ENCODE peak calls at places on chromosomes 16 and 17, in seven cellular contexts. Y is neuronal stem cell, I is coronary artery, L is EL, C is HT1080, P is upper lobe of right lung, N is endothelial cell. W is an unnamed sample.

GRCh38 chr17:6446516-6447100 is 2.4 kb downstream of the PIMREG start:
- DNase-seq in Y (no peak), N (no peak), I (no peak), L (no peak), C (no peak), P (no peak), W (no peak)

GRCh38 chr16:69564845-69565610 is 738 bp upstream of the NFAT5 start:
- DNase-seq in Y (no peak), P (no peak), I (no peak), C (no peak), L (peak), N (no peak), W (no peak)

GRCh38 chr17:50837980-50838954 is 2.9 kb downstream of the WFIKKN2 start:
- DNase-seq in C (no peak), I (peak), Y (no peak), L (no peak), P (no peak), N (no peak), W (no peak)

GRCh38 chr17:42660692-42661345 is 1.7 kb downstream of the TUBG2 start:
- DNase-seq in I (no peak), C (peak), L (peak), Y (no peak), N (no peak), P (no peak), W (no peak)

GRCh38 chr17:32746698-32747097 is 130.2 kb downstream of the MYO1D start:
- DNase-seq in I (no peak), C (peak), N (no peak), Y (no peak), P (no peak), L (peak), W (no peak)

GRCh38 chr17:37774508-37774907 is 29.6 kb upstream of the HNF1B start:
- DNase-seq in L (no peak), Y (no peak), N (no peak), C (no peak), I (no peak), P (no peak), W (no peak)

GRCh38 chr17:62750502-62751349 is 57.4 kb downstream of the MARCHF10 start:
- DNase-seq in I (no peak), P (no peak), L (peak), Y (no peak), N (no peak), C (no peak), W (no peak)

GRCh38 chr16:4475880-4476790 is at the start of gene HMOX2:
- DNase-seq in Y (peak), C (peak), L (peak), I (peak), N (peak), P (peak), W (peak)

GRCh38 chr16:27273330-27273669 is 4.7 kb upstream of the NSMCE1 start:
- DNase-seq in L (no peak), I (no peak), Y (no peak), N (no peak), C (no peak), P (no peak), W (no peak)

GRCh38 chr16:77295896-77296295 is 96.7 kb downstream of the SYCE1L start:
- DNase-seq in C (no peak), P (no peak), N (no peak), I (no peak), L (no peak), Y (no peak), W (no peak)

GRCh38 chr16:1859650-1860049 is 12.3 kb downstream of the MEIOB start:
- DNase-seq in P (peak), N (no peak), I (no peak), Y (no peak), C (no peak), L (no peak), W (peak)

GRCh38 chr16:55179858-55180585 is 144.0 kb upstream of the IRX6 start:
- DNase-seq in I (no peak), C (no peak), P (peak), L (no peak), N (no peak), Y (no peak), W (no peak)

GRCh38 chr17:37689317-37689716 is 46.1 kb upstream of the DDX52 start:
- DNase-seq in Y (no peak), C (no peak), P (no peak), I (no peak), L (no peak), N (no peak), W (no peak)

GRCh38 chr17:42010898-42011516 is 6.2 kb downstream of the DNAJC7 start:
- DNase-seq in I (no peak), P (no peak), L (peak), N (no peak), C (peak), Y (no peak), W (peak)

GRCh38 chr16:19424478-19424877 is 6.8 kb downstream of the TMC5 start:
- DNase-seq in N (no peak), L (no peak), I (no peak), Y (no peak), P (no peak), C (no peak), W (no peak)

GRCh38 chr16:89572478-89573205 is 2.9 kb upstream of the CPNE7 start:
- DNase-seq in L (no peak), N (no peak), I (no peak), C (no peak), Y (no peak), P (no peak), W (no peak)

GRCh38 chr17:9389116-9389515 is 186.5 kb downstream of the STX8 start:
- DNase-seq in I (no peak), Y (no peak), P (no peak), C (peak), L (peak), N (no peak), W (no peak)

GRCh38 chr16:57873218-57873617 is 70.9 kb upstream of the KIFC3 start:
- DNase-seq in P (no peak), I (peak), Y (no peak), L (no peak), N (no peak), C (no peak), W (peak)

GRCh38 chr17:74369221-74369620 is 1.9 kb downstream of the GPR142 start:
- DNase-seq in I (no peak), P (peak), N (no peak), L (no peak), Y (no peak), C (no peak), W (peak)

GRCh38 chr17:13353590-13353989 is 248.1 kb downstream of the HS3ST3A1 start:
- DNase-seq in N (no peak), Y (no peak), L (no peak), C (no peak), I (no peak), P (no peak), W (no peak)

GRCh38 chr17:80795737-80796136 is 195.9 kb upstream of the CHMP6 start:
- DNase-seq in I (peak), N (no peak), L (no peak), P (no peak), C (no peak), Y (no peak), W (no peak)

GRCh38 chr17:64061157-64061898 is 40.9 kb upstream of the ICAM2 start:
- DNase-seq in P (no peak), N (no peak), L (no peak), C (peak), Y (no peak), I (no peak), W (no peak)